ENCODE peak calls at places on chromosomes 7 and 10, in nine cellular contexts. S is fibroblast of the aortic adventitia; D is dorsolateral prefrontal cortex; T is left lung; B is CD8-positive, alpha-beta T cell; U is GM12865; J is AG10803; Z is SJSA1; O is AG09309. Q is an unnamed sample.

GRCh38 chr10:15058689-15059088 is 14.9 kb downstream of the OLAH start:
- DNase-seq in S (no peak), D (no peak), T (no peak), B (no peak), U (no peak), J (no peak), Z (no peak), O (no peak), Q (no peak)

GRCh38 chr7:83162402-83163256 is at the start of gene PCLO:
- DNase-seq in S (no peak), D (peak; percentile 85), T (peak; percentile 79), B (no peak), U (peak; percentile 73), J (peak; percentile 1), Z (peak; percentile 29), O (no peak), Q (peak; percentile 92)

GRCh38 chr7:140610204-140611165 is 30.1 kb downstream of the DENND2A start:
- DNase-seq in S (peak; percentile 24), D (no peak), T (no peak), B (no peak), U (no peak), J (no peak), Z (peak; percentile 72), O (no peak), Q (no peak)

GRCh38 chr7:114269714-114270113 is 144.9 kb upstream of the FOXP2 start:
- DNase-seq in S (no peak), D (no peak), T (no peak), B (no peak), U (no peak), J (no peak), Z (no peak), O (no peak), Q (no peak)

GRCh38 chr7:2330506-2330905 is 16.3 kb upstream of the SNX8 start:
- DNase-seq in S (no peak), D (no peak), T (no peak), B (no peak), U (no peak), J (no peak), Z (no peak), O (no peak), Q (no peak)

GRCh38 chr10:59627366-59628018 is 82.2 kb downstream of the SLC16A9 start:
- DNase-seq in S (no peak), D (no peak), T (no peak), B (no peak), U (no peak), J (no peak), Z (no peak), O (no peak), Q (no peak)

GRCh38 chr10:74738985-74739567 is 87.3 kb upstream of the KAT6B start:
- DNase-seq in S (peak; percentile 22), D (no peak), T (no peak), B (peak; percentile 2), U (peak; percentile 97), J (no peak), Z (no peak), O (no peak), Q (no peak)

GRCh38 chr10:7434332-7434731 is 23.5 kb upstream of the SFMBT2 start:
- DNase-seq in S (no peak), D (no peak), T (no peak), B (no peak), U (no peak), J (no peak), Z (no peak), O (no peak), Q (no peak)

GRCh38 chr7:14457567-14458453 is 444.7 kb downstream of the DGKB start:
- DNase-seq in S (peak; percentile 92), D (peak; percentile 60), T (peak; percentile 48), B (peak; percentile 4), U (peak; percentile 69), J (peak; percentile 80), Z (peak; percentile 27), O (peak; percentile 57), Q (peak; percentile 83)

GRCh38 chr7:128119036-128119435 is 87.8 kb upstream of the LRRC4 start:
- DNase-seq in S (no peak), D (no peak), T (no peak), B (no peak), U (no peak), J (no peak), Z (no peak), O (no peak), Q (no peak)

GRCh38 chr10:77629775-77630565 is 7.6 kb downstream of the KCNMA1 start:
- DNase-seq in S (peak; percentile 55), D (no peak), T (no peak), B (no peak), U (no peak), J (peak; percentile 36), Z (peak; percentile 14), O (no peak), Q (no peak)

GRCh38 chr10:117134084-117135025 is 3.7 kb downstream of the VAX1 start:
- DNase-seq in S (no peak), D (no peak), T (no peak), B (no peak), U (no peak), J (no peak), Z (no peak), O (no peak), Q (no peak)

GRCh38 chr7:1611708-1612241 is 41.9 kb upstream of the PSMG3 start:
- DNase-seq in S (peak; percentile 90), D (peak; percentile 58), T (no peak), B (no peak), U (no peak), J (peak; percentile 95), Z (peak; percentile 81), O (peak; percentile 72), Q (peak; percentile 3)

GRCh38 chr7:24337180-24337579 is 53.2 kb downstream of the NPY start:
- DNase-seq in S (no peak), D (no peak), T (no peak), B (no peak), U (no peak), J (no peak), Z (no peak), O (no peak), Q (no peak)

GRCh38 chr7:713488-714230 is 12.8 kb upstream of the DNAAF5 start:
- DNase-seq in S (no peak), D (no peak), T (peak; percentile 18), B (no peak), U (no peak), J (no peak), Z (no peak), O (no peak), Q (no peak)

GRCh38 chr7:130695840-130696239 is 9.5 kb upstream of the TSGA13 start:
- DNase-seq in S (peak; percentile 56), D (no peak), T (no peak), B (no peak), U (peak; percentile 36), J (peak; percentile 47), Z (peak; percentile 6), O (peak; percentile 5), Q (peak; percentile 46)

GRCh38 chr10:78267070-78267469 is 233.4 kb downstream of the RPS24 start:
- DNase-seq in S (no peak), D (no peak), T (no peak), B (no peak), U (no peak), J (peak; percentile 39), Z (no peak), O (no peak), Q (no peak)

GRCh38 chr7:106231856-106232490 is 52.8 kb downstream of the NAMPT start:
- DNase-seq in S (no peak), D (no peak), T (no peak), B (no peak), U (no peak), J (no peak), Z (no peak), O (no peak), Q (no peak)

DNA sequence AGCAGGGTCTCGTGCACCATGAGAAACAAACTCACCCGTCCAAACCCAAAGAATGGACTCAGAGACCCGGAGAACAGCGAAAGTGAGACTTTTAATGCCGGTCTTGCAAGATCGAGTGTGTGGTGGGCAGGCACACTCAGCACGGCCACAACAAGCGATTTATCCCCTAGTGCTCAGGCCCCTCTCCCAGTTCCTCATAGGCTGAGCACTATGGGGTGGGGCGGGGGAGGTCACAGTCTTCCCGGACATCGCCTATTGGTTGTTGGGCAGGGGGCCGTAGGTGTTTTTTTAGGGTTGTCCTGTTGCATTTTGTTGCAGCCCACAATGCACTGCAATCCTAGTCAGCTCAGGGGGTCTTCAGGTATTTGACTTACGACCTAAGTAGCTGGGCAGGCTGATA is 608.3 kb upstream of the FOXK1 start:
- DNase-seq in S (no peak), D (no peak), T (no peak), B (no peak), U (no peak), J (no peak), Z (no peak), O (no peak), Q (no peak)
- H3K4me3 ChIP-seq in S (no peak overlapping the region), D (no peak overlapping the region), T (no peak overlapping the region), B (no peak overlapping the region), U (no peak overlapping the region), J (no peak overlapping the region), Z (no peak overlapping the region), O (no peak overlapping the region), Q (no peak overlapping the region)

GRCh38 chr7:101171442-101171837 is 6.1 kb upstream of the VGF start:
- DNase-seq in S (no peak), D (no peak), T (no peak), B (no peak), U (no peak), J (no peak), Z (no peak), O (no peak), Q (no peak)

GRCh38 chr7:101172854-101173751 is 7.0 kb downstream of the NAT16 start:
- DNase-seq in S (peak; percentile 58), D (no peak), T (peak; percentile 76), B (no peak), U (no peak), J (peak; percentile 63), Z (peak; percentile 53), O (no peak), Q (no peak)

GRCh38 chr7:101173752-101174244 is 6.3 kb downstream of the NAT16 start:
- DNase-seq in S (no peak), D (no peak), T (no peak), B (peak; percentile 45), U (peak; percentile 73), J (no peak), Z (peak; percentile 50), O (no peak), Q (peak; percentile 80)

GRCh38 chr7:101170617-101171441 is 5.5 kb upstream of the VGF start:
- DNase-seq in S (no peak), D (no peak), T (no peak), B (no peak), U (no peak), J (no peak), Z (no peak), O (no peak), Q (no peak)

GRCh38 chr7:101172005-101172853 is 6.9 kb upstream of the VGF start:
- DNase-seq in S (no peak), D (no peak), T (no peak), B (no peak), U (no peak), J (no peak), Z (no peak), O (no peak), Q (no peak)
- H3K4me3 ChIP-seq in S (no peak overlapping the region), D (peak overlapping the region; percentile 36), T (no peak overlapping the region), B (no peak overlapping the region), U (no peak overlapping the region), J (no peak overlapping the region), Z (no peak overlapping the region), O (no peak overlapping the region), Q (peak overlapping the region; percentile 63)

GRCh38 chr10:114791768-114792167 is 29.8 kb upstream of the FHIP2A start:
- DNase-seq in S (no peak), D (no peak), T (no peak), B (no peak), U (no peak), J (no peak), Z (no peak), O (no peak), Q (no peak)
- H3K4me3 ChIP-seq in S (no peak overlapping the region), D (no peak overlapping the region), T (no peak overlapping the region), B (no peak overlapping the region), U (no peak overlapping the region), J (no peak overlapping the region), Z (no peak overlapping the region), O (no peak overlapping the region), Q (no peak overlapping the region)

GRCh38 chr7:95473276-95473985 is 12.3 kb upstream of the ASB4 start:
- DNase-seq in S (no peak), D (no peak), T (no peak), B (no peak), U (no peak), J (no peak), Z (no peak), O (no peak), Q (no peak)
- H3K4me3 ChIP-seq in S (no peak overlapping the region), D (no peak overlapping the region), T (no peak overlapping the region), B (no peak overlapping the region), U (no peak overlapping the region), J (no peak overlapping the region), Z (no peak overlapping the region), O (no peak overlapping the region), Q (no peak overlapping the region)